ENCODE peak calls at places on chromosomes 6 and 20, in ten cellular contexts. One of them, this sample, is unnamed.

GRCh38 chr20:56736285-56736857 is 107.3 kb downstream of the TFAP2C start:
- DNase-seq in AG09319: no peak
- DNase-seq in NCI-H1417: no peak
- DNase-seq in hepatic stellate cell: no peak
- DNase-seq in endodermal cell: peak
- DNase-seq in H1: peak
- DNase-seq in SW 1271: no peak
- DNase-seq in fibroblast of lung: no peak
- DNase-seq in activated CD4-positive, alpha-beta T cell treated with anti-CD3 and anti-CD28 coated beads, Interleukin-2, amount 50 U/mL, for 48 hours: no peak
- DNase-seq in amygdala: no peak
- DNase-seq in this sample: no peak

GRCh38 chr6:10084276-10084993 is 330.4 kb downstream of the TFAP2A start:
- DNase-seq in AG09319: no peak
- DNase-seq in NCI-H1417: no peak
- DNase-seq in hepatic stellate cell: no peak
- DNase-seq in endodermal cell: peak
- DNase-seq in H1: no peak
- DNase-seq in SW 1271: no peak
- DNase-seq in fibroblast of lung: no peak
- DNase-seq in activated CD4-positive, alpha-beta T cell treated with anti-CD3 and anti-CD28 coated beads, Interleukin-2, amount 50 U/mL, for 48 hours: no peak
- DNase-seq in amygdala: no peak
- DNase-seq in this sample: peak

GRCh38 chr6:84967389-84967788 is 203.0 kb upstream of the TBX18 start:
- DNase-seq in AG09319: peak
- DNase-seq in NCI-H1417: peak
- DNase-seq in hepatic stellate cell: peak
- DNase-seq in endodermal cell: peak
- DNase-seq in H1: peak
- DNase-seq in SW 1271: peak
- DNase-seq in fibroblast of lung: no peak
- DNase-seq in activated CD4-positive, alpha-beta T cell treated with anti-CD3 and anti-CD28 coated beads, Interleukin-2, amount 50 U/mL, for 48 hours: no peak
- DNase-seq in amygdala: no peak
- DNase-seq in this sample: peak

GRCh38 chr6:14875678-14876063 is 370.2 kb upstream of the JARID2 start:
- DNase-seq in AG09319: no peak
- DNase-seq in NCI-H1417: no peak
- DNase-seq in hepatic stellate cell: no peak
- DNase-seq in endodermal cell: no peak
- DNase-seq in H1: no peak
- DNase-seq in SW 1271: no peak
- DNase-seq in fibroblast of lung: no peak
- DNase-seq in activated CD4-positive, alpha-beta T cell treated with anti-CD3 and anti-CD28 coated beads, Interleukin-2, amount 50 U/mL, for 48 hours: no peak
- DNase-seq in amygdala: no peak
- DNase-seq in this sample: no peak

GRCh38 chr6:658244-658643 is 1.3 kb upstream of the HUS1B start:
- DNase-seq in AG09319: no peak
- DNase-seq in NCI-H1417: no peak
- DNase-seq in hepatic stellate cell: peak
- DNase-seq in endodermal cell: no peak
- DNase-seq in H1: no peak
- DNase-seq in SW 1271: no peak
- DNase-seq in fibroblast of lung: peak
- DNase-seq in activated CD4-positive, alpha-beta T cell treated with anti-CD3 and anti-CD28 coated beads, Interleukin-2, amount 50 U/mL, for 48 hours: no peak
- DNase-seq in amygdala: no peak
- DNase-seq in this sample: no peak

GRCh38 chr6:33008944-33009861 is at the start of gene HLA-DOA:
- DNase-seq in AG09319: no peak
- DNase-seq in NCI-H1417: no peak
- DNase-seq in hepatic stellate cell: peak
- DNase-seq in endodermal cell: peak
- DNase-seq in H1: peak
- DNase-seq in SW 1271: peak
- DNase-seq in fibroblast of lung: peak
- DNase-seq in activated CD4-positive, alpha-beta T cell treated with anti-CD3 and anti-CD28 coated beads, Interleukin-2, amount 50 U/mL, for 48 hours: no peak
- DNase-seq in amygdala: no peak
- DNase-seq in this sample: no peak

GRCh38 chr6:130674604-130675003 is 152.6 kb upstream of the SMLR1 start:
- DNase-seq in AG09319: no peak
- DNase-seq in NCI-H1417: no peak
- DNase-seq in hepatic stellate cell: no peak
- DNase-seq in endodermal cell: no peak
- DNase-seq in H1: no peak
- DNase-seq in SW 1271: no peak
- DNase-seq in fibroblast of lung: no peak
- DNase-seq in activated CD4-positive, alpha-beta T cell treated with anti-CD3 and anti-CD28 coated beads, Interleukin-2, amount 50 U/mL, for 48 hours: no peak
- DNase-seq in amygdala: no peak
- DNase-seq in this sample: no peak

GRCh38 chr20:49508435-49509199 is 26.1 kb upstream of the KCNB1 start:
- DNase-seq in AG09319: no peak
- DNase-seq in NCI-H1417: peak
- DNase-seq in hepatic stellate cell: peak
- DNase-seq in endodermal cell: peak
- DNase-seq in H1: no peak
- DNase-seq in SW 1271: peak
- DNase-seq in fibroblast of lung: peak
- DNase-seq in activated CD4-positive, alpha-beta T cell treated with anti-CD3 and anti-CD28 coated beads, Interleukin-2, amount 50 U/mL, for 48 hours: peak
- DNase-seq in amygdala: peak
- DNase-seq in this sample: peak

GRCh38 chr20:5885866-5886265 is 64.5 kb downstream of the TRMT6 start:
- DNase-seq in AG09319: no peak
- DNase-seq in NCI-H1417: no peak
- DNase-seq in hepatic stellate cell: no peak
- DNase-seq in endodermal cell: no peak
- DNase-seq in H1: no peak
- DNase-seq in SW 1271: no peak
- DNase-seq in fibroblast of lung: no peak
- DNase-seq in activated CD4-positive, alpha-beta T cell treated with anti-CD3 and anti-CD28 coated beads, Interleukin-2, amount 50 U/mL, for 48 hours: no peak
- DNase-seq in amygdala: no peak
- DNase-seq in this sample: no peak

GRCh38 chr6:137625100-137625661 is 131.0 kb upstream of the OLIG3 start:
- DNase-seq in AG09319: no peak
- DNase-seq in NCI-H1417: no peak
- DNase-seq in hepatic stellate cell: no peak
- DNase-seq in endodermal cell: no peak
- DNase-seq in H1: no peak
- DNase-seq in SW 1271: no peak
- DNase-seq in fibroblast of lung: no peak
- DNase-seq in activated CD4-positive, alpha-beta T cell treated with anti-CD3 and anti-CD28 coated beads, Interleukin-2, amount 50 U/mL, for 48 hours: no peak
- DNase-seq in amygdala: no peak
- DNase-seq in this sample: no peak

GRCh38 chr20:35739294-35740163 is 2.5 kb downstream of the RBM39 start:
- DNase-seq in AG09319: no peak
- DNase-seq in NCI-H1417: no peak
- DNase-seq in hepatic stellate cell: no peak
- DNase-seq in endodermal cell: peak
- DNase-seq in H1: no peak
- DNase-seq in SW 1271: peak
- DNase-seq in fibroblast of lung: peak
- DNase-seq in activated CD4-positive, alpha-beta T cell treated with anti-CD3 and anti-CD28 coated beads, Interleukin-2, amount 50 U/mL, for 48 hours: no peak
- DNase-seq in amygdala: no peak
- DNase-seq in this sample: no peak

GRCh38 chr6:6689413-6690143 is 101.1 kb downstream of the LY86 start:
- DNase-seq in AG09319: no peak
- DNase-seq in NCI-H1417: no peak
- DNase-seq in hepatic stellate cell: no peak
- DNase-seq in endodermal cell: no peak
- DNase-seq in H1: no peak
- DNase-seq in SW 1271: no peak
- DNase-seq in fibroblast of lung: peak
- DNase-seq in activated CD4-positive, alpha-beta T cell treated with anti-CD3 and anti-CD28 coated beads, Interleukin-2, amount 50 U/mL, for 48 hours: no peak
- DNase-seq in amygdala: no peak
- DNase-seq in this sample: no peak

GRCh38 chr6:110015206-110015605 is 37.1 kb downstream of the GPR6 start:
- DNase-seq in AG09319: no peak
- DNase-seq in NCI-H1417: no peak
- DNase-seq in hepatic stellate cell: no peak
- DNase-seq in endodermal cell: no peak
- DNase-seq in H1: no peak
- DNase-seq in SW 1271: no peak
- DNase-seq in fibroblast of lung: no peak
- DNase-seq in activated CD4-positive, alpha-beta T cell treated with anti-CD3 and anti-CD28 coated beads, Interleukin-2, amount 50 U/mL, for 48 hours: no peak
- DNase-seq in amygdala: no peak
- DNase-seq in this sample: no peak

GRCh38 chr6:31769684-31770371 is 7.3 kb downstream of the VWA7 start:
- DNase-seq in AG09319: no peak
- DNase-seq in NCI-H1417: peak
- DNase-seq in hepatic stellate cell: peak
- DNase-seq in endodermal cell: peak
- DNase-seq in H1: peak
- DNase-seq in SW 1271: peak
- DNase-seq in fibroblast of lung: no peak
- DNase-seq in activated CD4-positive, alpha-beta T cell treated with anti-CD3 and anti-CD28 coated beads, Interleukin-2, amount 50 U/mL, for 48 hours: peak
- DNase-seq in amygdala: no peak
- DNase-seq in this sample: peak

GRCh38 chr6:50128420-50129005 is 78.8 kb upstream of the DEFB112 start:
- DNase-seq in AG09319: no peak
- DNase-seq in NCI-H1417: peak
- DNase-seq in hepatic stellate cell: no peak
- DNase-seq in endodermal cell: no peak
- DNase-seq in H1: no peak
- DNase-seq in SW 1271: peak
- DNase-seq in fibroblast of lung: peak
- DNase-seq in activated CD4-positive, alpha-beta T cell treated with anti-CD3 and anti-CD28 coated beads, Interleukin-2, amount 50 U/mL, for 48 hours: no peak
- DNase-seq in amygdala: no peak
- DNase-seq in this sample: peak

GRCh38 chr20:4592316-4593148 is 129.2 kb upstream of the PRND start:
- DNase-seq in AG09319: no peak
- DNase-seq in NCI-H1417: peak
- DNase-seq in hepatic stellate cell: peak
- DNase-seq in endodermal cell: peak
- DNase-seq in H1: no peak
- DNase-seq in SW 1271: peak
- DNase-seq in fibroblast of lung: peak
- DNase-seq in activated CD4-positive, alpha-beta T cell treated with anti-CD3 and anti-CD28 coated beads, Interleukin-2, amount 50 U/mL, for 48 hours: peak
- DNase-seq in amygdala: no peak
- DNase-seq in this sample: peak